ENCODE peak calls at places on chromosomes 7 and 10, in six cellular contexts. One of them, this sample, is unnamed.

GRCh38 chr7:90432752-90433151 is 29.5 kb downstream of the CLDN12 start:
- DNase-seq in K562: no peak
- DNase-seq in uterus: no peak
- DNase-seq in thoracic aorta: no peak
- DNase-seq in body of pancreas: no peak
- DNase-seq in spleen: no peak
- DNase-seq in this sample: no peak

GRCh38 chr10:42976353-42977031 is 100.4 kb upstream of the RET start:
- DNase-seq in K562: no peak
- DNase-seq in uterus: peak
- DNase-seq in thoracic aorta: no peak
- DNase-seq in body of pancreas: no peak
- DNase-seq in spleen: peak
- DNase-seq in this sample: no peak

GRCh38 chr10:62852961-62853702 is 37.0 kb upstream of the EGR2 start:
- DNase-seq in K562: no peak
- DNase-seq in uterus: no peak
- DNase-seq in thoracic aorta: no peak
- DNase-seq in body of pancreas: no peak
- DNase-seq in spleen: no peak
- DNase-seq in this sample: no peak

GRCh38 chr10:5860039-5860438 is 29.7 kb downstream of the ANKRD16 start:
- DNase-seq in K562: no peak
- DNase-seq in uterus: no peak
- DNase-seq in thoracic aorta: no peak
- DNase-seq in body of pancreas: no peak
- DNase-seq in spleen: no peak
- DNase-seq in this sample: no peak

GRCh38 chr10:22217842-22218241 is at the start of gene EBLN1:
- DNase-seq in K562: no peak
- DNase-seq in uterus: no peak
- DNase-seq in thoracic aorta: no peak
- DNase-seq in body of pancreas: no peak
- DNase-seq in spleen: no peak
- DNase-seq in this sample: no peak

GRCh38 chr7:111865430-111865829 is 303.1 kb upstream of the IMMP2L start:
- DNase-seq in K562: no peak
- DNase-seq in uterus: no peak
- DNase-seq in thoracic aorta: no peak
- DNase-seq in body of pancreas: no peak
- DNase-seq in spleen: no peak
- DNase-seq in this sample: no peak

GRCh38 chr10:69311309-69311708 is 33.0 kb downstream of the HK1 start:
- DNase-seq in K562: peak
- DNase-seq in uterus: no peak
- DNase-seq in thoracic aorta: no peak
- DNase-seq in body of pancreas: no peak
- DNase-seq in spleen: no peak
- DNase-seq in this sample: no peak

GRCh38 chr7:92448185-92448747 is 984 bp downstream of the GATAD1 start:
- DNase-seq in K562: peak
- DNase-seq in uterus: peak
- DNase-seq in thoracic aorta: peak
- DNase-seq in body of pancreas: peak
- DNase-seq in spleen: peak
- DNase-seq in this sample: peak

GRCh38 chr10:8102708-8103401 is 48.4 kb downstream of the GATA3 start:
- DNase-seq in K562: no peak
- DNase-seq in uterus: no peak
- DNase-seq in thoracic aorta: no peak
- DNase-seq in body of pancreas: no peak
- DNase-seq in spleen: peak
- DNase-seq in this sample: no peak

GRCh38 chr7:138962561-138963270 is 18.5 kb downstream of the KIAA1549 start:
- DNase-seq in K562: no peak
- DNase-seq in uterus: no peak
- DNase-seq in thoracic aorta: no peak
- DNase-seq in body of pancreas: peak
- DNase-seq in spleen: no peak
- DNase-seq in this sample: no peak

GRCh38 chr10:79981673-79982485 is 33.0 kb upstream of the SFTPD start:
- DNase-seq in K562: no peak
- DNase-seq in uterus: peak
- DNase-seq in thoracic aorta: no peak
- DNase-seq in body of pancreas: peak
- DNase-seq in spleen: no peak
- DNase-seq in this sample: peak

GRCh38 chr10:75071164-75071489 is 40.3 kb upstream of the SAMD8 start:
- DNase-seq in K562: no peak
- DNase-seq in uterus: no peak
- DNase-seq in thoracic aorta: no peak
- DNase-seq in body of pancreas: no peak
- DNase-seq in spleen: peak
- DNase-seq in this sample: peak

GRCh38 chr10:89279449-89279869 is 22.4 kb upstream of the IFIT2 start:
- DNase-seq in K562: no peak
- DNase-seq in uterus: no peak
- DNase-seq in thoracic aorta: no peak
- DNase-seq in body of pancreas: peak
- DNase-seq in spleen: no peak
- DNase-seq in this sample: no peak

GRCh38 chr7:79436378-79436777 is 17.1 kb downstream of the MAGI2 start:
- DNase-seq in K562: no peak
- DNase-seq in uterus: no peak
- DNase-seq in thoracic aorta: no peak
- DNase-seq in body of pancreas: no peak
- DNase-seq in spleen: no peak
- DNase-seq in this sample: no peak

GRCh38 chr7:100469227-100470044 is 5.4 kb upstream of the SPACDR start:
- DNase-seq in K562: peak
- DNase-seq in uterus: peak
- DNase-seq in thoracic aorta: peak
- DNase-seq in body of pancreas: peak
- DNase-seq in spleen: peak
- DNase-seq in this sample: peak

GRCh38 chr7:40570218-40570617 is 435.4 kb downstream of the SUGCT start:
- DNase-seq in K562: no peak
- DNase-seq in uterus: no peak
- DNase-seq in thoracic aorta: no peak
- DNase-seq in body of pancreas: no peak
- DNase-seq in spleen: no peak
- DNase-seq in this sample: no peak

GRCh38 chr7:127375626-127376025 is 16.9 kb downstream of the ZNF800 start:
- DNase-seq in K562: no peak
- DNase-seq in uterus: no peak
- DNase-seq in thoracic aorta: no peak
- DNase-seq in body of pancreas: no peak
- DNase-seq in spleen: no peak
- DNase-seq in this sample: no peak

GRCh38 chr7:621572-622285 is 102.1 kb upstream of the PDGFA start:
- DNase-seq in K562: no peak
- DNase-seq in uterus: no peak
- DNase-seq in thoracic aorta: no peak
- DNase-seq in body of pancreas: peak
- DNase-seq in spleen: peak
- DNase-seq in this sample: no peak

GRCh38 chr7:30813466-30813865 is 42.2 kb downstream of the MINDY4 start:
- DNase-seq in K562: no peak
- DNase-seq in uterus: no peak
- DNase-seq in thoracic aorta: peak
- DNase-seq in body of pancreas: no peak
- DNase-seq in spleen: no peak
- DNase-seq in this sample: no peak

GRCh38 chr7:114051871-114052324 is 133.1 kb upstream of the PPP1R3A start:
- DNase-seq in K562: no peak
- DNase-seq in uterus: no peak
- DNase-seq in thoracic aorta: no peak
- DNase-seq in body of pancreas: no peak
- DNase-seq in spleen: no peak
- DNase-seq in this sample: no peak

GRCh38 chr7:114050571-114050970 is 131.8 kb upstream of the PPP1R3A start:
- DNase-seq in K562: no peak
- DNase-seq in uterus: no peak
- DNase-seq in thoracic aorta: no peak
- DNase-seq in body of pancreas: no peak
- DNase-seq in spleen: no peak
- DNase-seq in this sample: no peak

GRCh38 chr7:114048386-114049235 is 129.8 kb upstream of the PPP1R3A start:
- DNase-seq in K562: no peak
- DNase-seq in uterus: no peak
- DNase-seq in thoracic aorta: no peak
- DNase-seq in body of pancreas: no peak
- DNase-seq in spleen: no peak
- DNase-seq in this sample: no peak

GRCh38 chr7:114047889-114048288 is 129.1 kb upstream of the PPP1R3A start:
- DNase-seq in K562: no peak
- DNase-seq in uterus: no peak
- DNase-seq in thoracic aorta: no peak
- DNase-seq in body of pancreas: no peak
- DNase-seq in spleen: no peak
- DNase-seq in this sample: no peak
- H3K27ac ChIP-seq in K562: no peak
- H3K27ac ChIP-seq in uterus: no peak
- H3K27ac ChIP-seq in thoracic aorta: no peak
- H3K27ac ChIP-seq in body of pancreas: no peak
- H3K27ac ChIP-seq in spleen: no peak
- H3K27ac ChIP-seq in this sample: no peak

GRCh38 chr7:41732279-41733062 is 29.6 kb upstream of the INHBA start:
- DNase-seq in K562: no peak
- DNase-seq in uterus: no peak
- DNase-seq in thoracic aorta: no peak
- DNase-seq in body of pancreas: peak
- DNase-seq in spleen: peak
- DNase-seq in this sample: no peak
- TF ChIP-seq CTCF in K562: no peak
- TF ChIP-seq CTCF in uterus: peak
- TF ChIP-seq CTCF in thoracic aorta: peak
- TF ChIP-seq CTCF in body of pancreas: peak
- TF ChIP-seq CTCF in spleen: no peak
- TF ChIP-seq CTCF in this sample: no peak

GRCh38 chr7:20954711-20955641 is 168.3 kb upstream of the SP8 start:
- DNase-seq in K562: no peak
- DNase-seq in uterus: no peak
- DNase-seq in thoracic aorta: no peak
- DNase-seq in body of pancreas: no peak
- DNase-seq in spleen: no peak
- DNase-seq in this sample: no peak

GRCh38 chr7:20964214-20964613 is 177.5 kb upstream of the SP8 start:
- DNase-seq in K562: no peak
- DNase-seq in uterus: no peak
- DNase-seq in thoracic aorta: no peak
- DNase-seq in body of pancreas: no peak
- DNase-seq in spleen: no peak
- DNase-seq in this sample: no peak

GRCh38 chr7:20958474-20958873 is 171.8 kb upstream of the SP8 start:
- DNase-seq in K562: no peak
- DNase-seq in uterus: no peak
- DNase-seq in thoracic aorta: no peak
- DNase-seq in body of pancreas: no peak
- DNase-seq in spleen: no peak
- DNase-seq in this sample: no peak

DNA sequence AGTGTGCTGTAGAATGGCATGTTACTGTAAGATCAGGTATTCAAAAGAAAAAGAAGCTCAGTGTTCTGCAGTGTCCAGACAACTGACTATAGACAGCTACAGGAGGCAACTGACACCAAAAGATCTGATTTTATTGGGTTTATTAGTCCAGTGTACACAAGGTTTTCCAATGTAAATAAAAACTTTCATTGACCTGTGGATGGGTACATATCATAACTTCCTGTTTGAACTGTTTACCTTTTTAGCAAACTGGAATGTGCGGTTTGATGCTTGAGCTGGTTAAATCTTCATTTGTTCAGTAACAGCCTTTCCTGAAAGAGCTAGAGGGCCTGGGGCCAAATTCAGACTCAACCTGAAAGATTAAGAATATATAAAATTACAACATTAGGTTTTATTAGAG is 172.6 kb upstream of the SP8 start:
- DNase-seq in K562: no peak
- DNase-seq in uterus: no peak
- DNase-seq in thoracic aorta: no peak
- DNase-seq in body of pancreas: no peak
- DNase-seq in spleen: no peak
- DNase-seq in this sample: no peak
- H3K27ac ChIP-seq in K562: no peak
- H3K27ac ChIP-seq in uterus: no peak
- H3K27ac ChIP-seq in thoracic aorta: no peak
- H3K27ac ChIP-seq in body of pancreas: no peak
- H3K27ac ChIP-seq in spleen: no peak
- H3K27ac ChIP-seq in this sample: no peak

DNA sequence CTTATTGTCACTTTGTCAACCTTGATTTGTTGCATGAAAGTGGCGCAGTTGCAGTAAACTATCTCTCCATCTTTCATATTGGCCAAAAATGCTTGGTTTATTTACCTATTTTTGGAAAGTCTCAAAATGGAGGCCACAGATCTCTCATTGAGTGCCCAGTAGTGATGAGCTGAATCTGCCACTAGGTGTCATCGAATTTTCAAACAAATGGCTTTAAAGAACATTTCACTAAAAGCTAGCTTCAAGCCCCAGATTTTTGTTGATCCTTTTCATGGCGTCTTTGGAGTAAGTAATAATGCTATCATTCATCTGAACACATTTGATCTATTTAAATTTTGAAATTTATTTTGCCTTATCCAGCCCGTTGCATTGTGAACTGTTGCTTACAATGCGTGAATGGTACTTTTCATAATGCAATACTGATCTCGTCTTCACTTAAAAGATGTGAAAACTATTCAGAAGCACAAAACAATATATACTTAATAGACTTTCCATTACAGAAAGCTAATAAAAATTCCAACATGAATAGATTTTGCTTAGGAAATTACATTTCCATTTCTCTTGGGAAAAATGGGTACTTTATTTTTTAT is 236.2 kb downstream of the DNAJB9 start:
- DNase-seq in K562: peak
- DNase-seq in uterus: no peak
- DNase-seq in thoracic aorta: no peak
- DNase-seq in body of pancreas: no peak
- DNase-seq in spleen: no peak
- DNase-seq in this sample: peak
- TF ChIP-seq CTCF in K562: peak
- TF ChIP-seq CTCF in uterus: no peak
- TF ChIP-seq CTCF in thoracic aorta: peak
- TF ChIP-seq CTCF in body of pancreas: no peak
- TF ChIP-seq CTCF in spleen: no peak
- TF ChIP-seq CTCF in this sample: peak

This sample was measured in WERI-Rb-1.